ENCODE peak calls at places on chromosomes 12 and 14, in eight cellular contexts. U is heart right ventricle; I is GDM1; M is ascending aorta; V is neural progenitor cell; T is A172; K is progenitor cell of endocrine pancreas; B is stimulated activated CD4-positive, alpha-beta T cell treated with anti-CD3 and anti-CD28 coated beads, Interleukin-4, amount 100 ng/mL, for 24 hours. L is an unnamed sample.

GRCh38 chr12:95258146-95258545 is 40.5 kb downstream of the VEZT start:
- DNase-seq in I (no peak), T (no peak), V (no peak), K (no peak), U (no peak), B (no peak), M (no peak), L (no peak)

GRCh38 chr12:105020241-105020962 is 34.3 kb downstream of the NOPCHAP1 start:
- DNase-seq in T (no peak), I (no peak), K (no peak), M (no peak), B (no peak), U (no peak), V (no peak), L (no peak)

GRCh38 chr14:65134651-65135579 is 32.6 kb upstream of the MAX start:
- DNase-seq in I (no peak), V (no peak), K (no peak), M (no peak), U (no peak), B (no peak), T (no peak), L (no peak)

GRCh38 chr12:79411791-79412190 is 279.0 kb downstream of the PAWR start:
- DNase-seq in V (no peak), U (no peak), I (no peak), M (no peak), B (no peak), T (no peak), K (no peak), L (no peak)

GRCh38 chr14:52115286-52115685 is 46.4 kb upstream of the NID2 start:
- DNase-seq in I (no peak), B (no peak), V (no peak), U (no peak), K (no peak), T (no peak), M (no peak), L (no peak)

GRCh38 chr14:32938719-32939253 is at the start of gene NPAS3:
- DNase-seq in K (no peak), U (peak), B (no peak), I (no peak), M (no peak), T (no peak), V (peak), L (no peak)

GRCh38 chr14:49969961-49970360 is 77.1 kb downstream of the ARF6 start:
- DNase-seq in V (no peak), T (no peak), U (no peak), B (no peak), K (no peak), I (no peak), M (no peak), L (no peak)

GRCh38 chr14:61560323-61560722 is 135.0 kb upstream of the HIF1A start:
- DNase-seq in M (peak), V (no peak), I (no peak), K (no peak), U (no peak), B (no peak), T (no peak), L (no peak)

GRCh38 chr12:460301-461230 is 827 bp downstream of the B4GALNT3 start:
- DNase-seq in M (peak), I (no peak), B (peak), T (no peak), K (no peak), V (peak), U (peak), L (peak)

GRCh38 chr14:96663491-96664067 is 133.6 kb upstream of the VRK1 start:
- DNase-seq in V (no peak), K (no peak), B (no peak), I (no peak), M (no peak), T (no peak), U (no peak), L (no peak)

GRCh38 chr14:35910191-35910590 is 84.1 kb downstream of the BRMS1L start:
- DNase-seq in I (no peak), B (no peak), M (no peak), T (no peak), K (no peak), V (no peak), U (no peak), L (no peak)

GRCh38 chr12:14901228-14901562 is 15.5 kb upstream of the MGP start:
- DNase-seq in I (no peak), V (peak), U (no peak), T (no peak), K (no peak), M (no peak), B (no peak), L (no peak)